ENCODE peak calls at places on chromosomes 5 and 9, in five cellular contexts. K is RWPE1; I is NCI-H82; T is mesenteric fat pad; Y is effector memory CD8-positive, alpha-beta T cell. P is an unnamed sample.

GRCh38 chr5:10797246-10797645 is 36.2 kb upstream of the DAP start:
- DNase-seq in K (peak; percentile 13), I (no peak), T (no peak), Y (no peak), P (no peak)

GRCh38 chr5:44365351-44365750 is 23.9 kb downstream of the FGF10 start:
- DNase-seq in K (no peak), I (no peak), T (no peak), Y (no peak), P (no peak)

GRCh38 chr5:150368526-150368925 is 11.0 kb downstream of the TCOF1 start:
- DNase-seq in K (no peak), I (no peak), T (no peak), Y (no peak), P (no peak)

GRCh38 chr5:1173485-1174070 is 27.8 kb upstream of the SLC6A19 start:
- DNase-seq in K (no peak), I (no peak), T (peak; percentile 84), Y (no peak), P (no peak)

GRCh38 chr9:37283730-37284235 is 138.7 kb upstream of the GRHPR start:
- DNase-seq in K (no peak), I (no peak), T (no peak), Y (no peak), P (no peak)

GRCh38 chr5:18920966-18921365 is 1067.0 kb downstream of the CDH18 start:
- DNase-seq in K (no peak), I (no peak), T (no peak), Y (no peak), P (no peak)

GRCh38 chr9:109286981-109287380 is 33.9 kb downstream of the EPB41L4B start:
- DNase-seq in K (no peak), I (no peak), T (no peak), Y (no peak), P (no peak)

GRCh38 chr5:154087260-154087659 is 48.5 kb downstream of the MFAP3 start:
- DNase-seq in K (no peak), I (peak; percentile 60), T (no peak), Y (no peak), P (no peak)

GRCh38 chr9:35718726-35719511 is 13.1 kb downstream of the TLN1 start:
- DNase-seq in K (no peak), I (no peak), T (peak; percentile 71), Y (no peak), P (no peak)

GRCh38 chr5:61586096-61587084 is 254.3 kb downstream of the ZSWIM6 start:
- DNase-seq in K (no peak), I (no peak), T (no peak), Y (no peak), P (peak; percentile 3)

GRCh38 chr5:109388407-109388806 is 21.4 kb downstream of the PJA2 start:
- DNase-seq in K (peak; percentile 48), I (no peak), T (no peak), Y (no peak), P (no peak)

GRCh38 chr9:91163441-91163772 is 198.3 kb downstream of the AUH start:
- DNase-seq in K (no peak), I (no peak), T (peak; percentile 77), Y (no peak), P (no peak)

GRCh38 chr5:55597014-55597981 is 62.5 kb upstream of the PLPP1 start:
- DNase-seq in K (peak; percentile 61), I (peak; percentile 11), T (no peak), Y (no peak), P (no peak)

GRCh38 chr5:57650360-57651069 is 167.9 kb upstream of the ACTBL2 start:
- DNase-seq in K (peak; percentile 52), I (peak; percentile 67), T (no peak), Y (no peak), P (peak; percentile 67)

GRCh38 chr9:127136880-127137639 is 14.6 kb upstream of the ANGPTL2 start:
- DNase-seq in K (no peak), I (no peak), T (peak; percentile 67), Y (no peak), P (no peak)

GRCh38 chr9:26706223-26706622 is 186.4 kb downstream of the CAAP1 start:
- DNase-seq in K (no peak), I (no peak), T (no peak), Y (no peak), P (no peak)

GRCh38 chr9:128203842-128204551 is 818 bp downstream of the DNM1 start:
- DNase-seq in K (peak; percentile 57), I (peak; percentile 91), T (no peak), Y (no peak), P (peak; percentile 54)

GRCh38 chr5:77560677-77561263 is 68.7 kb upstream of the WDR41 start:
- DNase-seq in K (peak; percentile 62), I (peak; percentile 74), T (no peak), Y (no peak), P (peak; percentile 51)

GRCh38 chr9:17462869-17463464 is 115.9 kb upstream of the SH3GL2 start:
- DNase-seq in K (peak; percentile 18), I (peak; percentile 70), T (no peak), Y (no peak), P (peak; percentile 5)

GRCh38 chr9:113298924-113299770 is 4.0 kb downstream of the RNF183 start:
- DNase-seq in K (no peak), I (peak; percentile 91), T (no peak), Y (no peak), P (no peak)

GRCh38 chr5:59863777-59864176 is 29.7 kb downstream of the PDE4D start:
- DNase-seq in K (no peak), I (no peak), T (no peak), Y (no peak), P (no peak)

GRCh38 chr9:68751556-68751955 is 46.5 kb downstream of the PIP5K1B start:
- DNase-seq in K (no peak), I (no peak), T (no peak), Y (no peak), P (no peak)

GRCh38 chr9:95434116-95435073 is 82.4 kb downstream of the PTCH1 start:
- DNase-seq in K (peak; percentile 32), I (no peak), T (no peak), Y (no peak), P (no peak)

P was measured in NCI-H524 treated with DMSO at 0.1 percent for 48 hours.